ENCODE peak calls at places on chromosomes 13 and 19, in nine cellular contexts. J is fibroblast of lung; C is CD8-positive, alpha-beta T cell; M is lower leg skin; A is H1; X is endothelial cell of umbilical vein; Q is GM12878; Z is DND-41; O is suprapubic skin. S is an unnamed sample.

GRCh38 chr13:44967656-44968451 is 21.4 kb downstream of the NUFIP1 start:
- DNase-seq in J (peak), C (no peak), M (no peak), A (no peak), X (peak), Q (no peak), Z (no peak), O (no peak), S (no peak)

GRCh38 chr13:44399045-44399444 is 25.4 kb downstream of the SERP2 start:
- DNase-seq in J (no peak), C (no peak), M (no peak), A (no peak), X (no peak), Q (no peak), Z (no peak), O (no peak), S (no peak)

GRCh38 chr19:31705656-31706055 is 356.4 kb upstream of the TSHZ3 start:
- DNase-seq in J (no peak), C (no peak), M (no peak), A (no peak), X (no peak), Q (no peak), Z (no peak), O (peak), S (no peak)

GRCh38 chr13:44093607-44094583 is 214.2 kb downstream of the LACC1 start:
- DNase-seq in J (peak), C (no peak), M (no peak), A (no peak), X (peak), Q (no peak), Z (no peak), O (no peak), S (no peak)

GRCh38 chr13:110421696-110422395 is 114.8 kb downstream of the COL4A2 start:
- DNase-seq in J (peak), C (no peak), M (no peak), A (no peak), X (no peak), Q (no peak), Z (peak), O (no peak), S (no peak)

GRCh38 chr19:34364830-34365462 is at the start of gene GPI:
- DNase-seq in J (peak), C (peak), M (peak), A (peak), X (peak), Q (no peak), Z (peak), O (no peak), S (no peak)

GRCh38 chr19:8221161-8221560 is 12.0 kb downstream of the CERS4 start:
- DNase-seq in J (no peak), C (no peak), M (no peak), A (no peak), X (no peak), Q (no peak), Z (no peak), O (peak), S (no peak)

GRCh38 chr19:19054939-19055440 is 8.8 kb upstream of the SLC25A42 start:
- DNase-seq in J (no peak), C (no peak), M (no peak), A (no peak), X (no peak), Q (no peak), Z (no peak), O (no peak), S (no peak)

GRCh38 chr13:39913928-39914327 is 258.5 kb downstream of the COG6 start:
- DNase-seq in J (peak), C (no peak), M (peak), A (no peak), X (peak), Q (no peak), Z (no peak), O (no peak), S (peak)

GRCh38 chr13:43363156-43363918 is 340.0 kb downstream of the DNAJC15 start:
- DNase-seq in J (peak), C (no peak), M (no peak), A (no peak), X (peak), Q (no peak), Z (no peak), O (no peak), S (peak)

GRCh38 chr19:19594371-19594770 is 24.1 kb downstream of the PBX4 start:
- DNase-seq in J (no peak), C (no peak), M (no peak), A (no peak), X (no peak), Q (no peak), Z (no peak), O (no peak), S (no peak)

GRCh38 chr19:54364775-54365257 is at the start of gene LAIR1:
- DNase-seq in J (no peak), C (peak), M (no peak), A (no peak), X (no peak), Q (no peak), Z (peak), O (no peak), S (no peak)

GRCh38 chr13:26584713-26585112 is 27.2 kb downstream of the WASF3 start:
- DNase-seq in J (peak), C (no peak), M (no peak), A (no peak), X (peak), Q (no peak), Z (no peak), O (no peak), S (peak)

GRCh38 chr19:710767-711166 is 2.0 kb downstream of the PALM start:
- DNase-seq in J (no peak), C (no peak), M (no peak), A (no peak), X (no peak), Q (no peak), Z (no peak), O (no peak), S (no peak)

GRCh38 chr19:1487576-1488281 is 2.4 kb downstream of the PCSK4 start:
- DNase-seq in J (no peak), C (no peak), M (no peak), A (no peak), X (no peak), Q (no peak), Z (peak), O (peak), S (no peak)

GRCh38 chr19:17348700-17349099 is 11.3 kb downstream of the GTPBP3 start:
- DNase-seq in J (peak), C (no peak), M (no peak), A (peak), X (peak), Q (no peak), Z (no peak), O (no peak), S (no peak)

GRCh38 chr13:112899618-112900600 is 69.1 kb upstream of the MCF2L start:
- DNase-seq in J (no peak), C (no peak), M (no peak), A (no peak), X (no peak), Q (no peak), Z (no peak), O (peak), S (no peak)

GRCh38 chr19:13055213-13056051 is 47.2 kb downstream of the LYL1 start:
- DNase-seq in J (peak), C (no peak), M (peak), A (peak), X (peak), Q (no peak), Z (no peak), O (peak), S (peak)

GRCh38 chr13:37598572-37598971 is at the start of gene POSTN:
- DNase-seq in J (no peak), C (no peak), M (no peak), A (no peak), X (peak), Q (no peak), Z (no peak), O (no peak), S (no peak)

GRCh38 chr19:5968431-5969373 is 9.2 kb downstream of the RANBP3 start:
- DNase-seq in J (no peak), C (no peak), M (no peak), A (no peak), X (peak), Q (no peak), Z (no peak), O (no peak), S (no peak)

GRCh38 chr19:16066611-16067104 is 9.6 kb upstream of the TPM4 start:
- DNase-seq in J (peak), C (peak), M (no peak), A (no peak), X (peak), Q (no peak), Z (peak), O (no peak), S (no peak)

GRCh38 chr13:97695684-97696083 is 257.8 kb upstream of the IPO5 start:
- DNase-seq in J (no peak), C (no peak), M (no peak), A (no peak), X (no peak), Q (no peak), Z (no peak), O (no peak), S (no peak)

GRCh38 chr13:25906211-25906661 is 145.6 kb downstream of the SHISA2 start:
- DNase-seq in J (no peak), C (no peak), M (no peak), A (no peak), X (peak), Q (no peak), Z (peak), O (no peak), S (no peak)

GRCh38 chr19:18349524-18350128 is 9.2 kb downstream of the PGPEP1 start:
- DNase-seq in J (peak), C (no peak), M (no peak), A (peak), X (peak), Q (no peak), Z (peak), O (no peak), S (peak)

GRCh38 chr13:104586010-104586746 is 1520.0 kb upstream of the SLC10A2 start:
- DNase-seq in J (peak), C (no peak), M (no peak), A (no peak), X (peak), Q (no peak), Z (no peak), O (no peak), S (no peak)

GRCh38 chr19:10007811-10008211 is 2.5 kb downstream of the COL5A3 start:
- DNase-seq in J (peak), C (no peak), M (no peak), A (no peak), X (no peak), Q (no peak), Z (no peak), O (no peak), S (no peak)

GRCh38 chr13:81326913-81327312 is 986.0 kb upstream of the SPRY2 start:
- DNase-seq in J (no peak), C (no peak), M (no peak), A (no peak), X (no peak), Q (no peak), Z (no peak), O (no peak), S (no peak)

GRCh38 chr19:35166100-35167063 is 11.8 kb downstream of the FXYD5 start:
- DNase-seq in J (no peak), C (no peak), M (no peak), A (no peak), X (no peak), Q (no peak), Z (no peak), O (peak), S (no peak)

GRCh38 chr13:113734099-113734825 is 24.8 kb upstream of the TMEM255B start:
- DNase-seq in J (no peak), C (no peak), M (no peak), A (no peak), X (no peak), Q (no peak), Z (no peak), O (no peak), S (no peak)

GRCh38 chr13:21964686-21965085 is 293.8 kb downstream of the FGF9 start:
- DNase-seq in J (no peak), C (no peak), M (no peak), A (no peak), X (no peak), Q (no peak), Z (no peak), O (no peak), S (no peak)

GRCh38 chr13:24313449-24313848 is 4.1 kb downstream of the C1QTNF9 start:
- DNase-seq in J (peak), C (no peak), M (no peak), A (no peak), X (no peak), Q (no peak), Z (no peak), O (no peak), S (no peak)

GRCh38 chr19:57947088-57947418 is 453 bp downstream of the ZNF256 start:
- DNase-seq in J (no peak), C (peak), M (no peak), A (no peak), X (no peak), Q (no peak), Z (no peak), O (no peak), S (no peak)

GRCh38 chr19:54248016-54248601 is 5.5 kb upstream of the LILRA6 start:
- DNase-seq in J (no peak), C (no peak), M (peak), A (no peak), X (peak), Q (no peak), Z (no peak), O (peak), S (no peak)

GRCh38 chr19:14080887-14081796 is 4.4 kb downstream of the C19orf67 start:
- DNase-seq in J (peak), C (peak), M (peak), A (peak), X (peak), Q (peak), Z (peak), O (peak), S (peak)
- TF ChIP-seq CTCF in J (no peak), C (no peak), M (peak), A (no peak), X (no peak), Q (no peak), Z (no peak), O (no peak), S (no peak)

DNA sequence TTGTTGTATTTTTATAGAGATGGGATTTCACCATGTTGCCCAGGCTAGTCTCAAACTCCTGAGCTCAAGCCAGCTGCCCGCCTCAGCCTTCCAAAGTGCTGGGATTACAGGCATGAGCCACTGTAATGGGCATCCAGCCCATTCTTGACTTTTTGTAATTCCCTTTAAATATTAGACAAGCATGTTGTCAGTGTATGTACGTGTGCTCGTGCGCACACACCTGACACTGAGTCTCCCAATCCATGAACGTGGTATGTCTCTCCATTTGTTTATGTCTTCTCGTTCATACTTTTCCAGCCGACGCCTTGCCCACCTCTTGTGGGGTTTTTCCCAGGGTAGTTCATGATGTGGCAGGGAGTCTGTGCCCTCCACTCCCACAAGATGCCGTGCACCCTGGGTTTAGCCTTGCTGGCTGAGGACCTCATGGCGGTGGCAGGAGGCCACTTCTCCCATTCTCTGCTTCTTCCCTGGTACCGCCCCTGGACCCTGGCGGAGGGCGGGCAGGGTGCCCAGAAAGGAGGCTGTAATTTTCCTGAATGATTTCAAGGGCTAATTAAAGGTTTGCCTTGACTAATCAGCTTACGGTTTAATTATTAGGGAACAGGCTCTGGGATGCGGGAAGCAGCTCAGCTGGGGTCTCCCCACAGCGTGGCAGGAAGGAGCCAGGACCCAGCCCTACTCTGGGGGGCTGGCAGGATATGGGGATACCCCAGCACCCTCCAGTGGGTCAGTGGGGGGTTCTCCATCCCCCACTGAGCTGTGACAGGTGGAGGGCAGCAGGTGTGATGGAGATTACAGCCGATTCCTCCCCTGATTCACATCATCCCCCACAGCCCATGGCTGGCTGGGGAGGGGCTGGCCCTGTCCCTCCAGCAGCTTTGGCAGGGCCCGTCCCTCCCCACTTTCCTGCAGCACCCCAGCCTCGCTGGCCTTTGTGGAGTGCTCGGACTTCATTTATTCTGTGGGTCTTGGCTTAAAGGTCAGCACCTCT is 12.9 kb downstream of the PAK4 start:
- DNase-seq in J (no peak), C (no peak), M (no peak), A (no peak), X (no peak), Q (no peak), Z (no peak), O (no peak), S (no peak)
- H3K4me3 ChIP-seq in J (no peak), C (no peak), M (no peak), A (no peak), X (no peak), Q (no peak), Z (no peak), O (no peak), S (no peak)

GRCh38 chr19:47813995-47814328 is 7.8 kb upstream of the CRX start:
- DNase-seq in J (no peak), C (no peak), M (no peak), A (no peak), X (no peak), Q (no peak), Z (no peak), O (no peak), S (no peak)
- TF ChIP-seq CTCF in J (no peak), C (peak), M (no peak), A (no peak), X (no peak), Q (no peak), Z (no peak), O (no peak), S (no peak)

GRCh38 chr19:44278181-44278690 is 18.6 kb downstream of the ZNF233 start:
- DNase-seq in J (no peak), C (no peak), M (no peak), A (no peak), X (no peak), Q (no peak), Z (no peak), O (no peak), S (peak)
- H3K4me3 ChIP-seq in J (no peak), C (no peak), M (no peak), A (no peak), X (no peak), Q (no peak), Z (no peak), O (no peak), S (no peak)

DNA sequence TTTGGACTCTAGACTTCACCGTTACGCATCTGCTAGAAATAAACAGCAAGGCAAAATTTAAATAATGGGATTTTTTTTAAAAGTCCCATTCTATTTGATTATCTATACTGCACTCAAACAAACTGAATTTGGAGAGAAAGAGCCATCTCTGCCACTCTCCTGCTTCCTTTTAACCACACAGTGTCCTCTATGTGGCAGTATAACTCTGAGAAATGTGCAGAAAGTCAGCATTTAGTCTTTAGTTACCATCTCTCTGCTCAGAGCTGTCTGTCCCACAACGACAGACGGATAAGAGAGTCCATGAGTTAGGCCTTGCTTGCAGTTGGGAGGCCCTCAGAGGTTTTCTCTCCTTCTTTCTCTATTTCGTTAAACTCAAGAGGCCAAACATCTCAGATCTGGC is 21.2 kb downstream of the CCNA1 start:
- DNase-seq in J (no peak), C (no peak), M (no peak), A (no peak), X (peak), Q (no peak), Z (no peak), O (no peak), S (peak)
- TF ChIP-seq CTCF in J (peak), C (no peak), M (no peak), A (peak), X (peak), Q (peak), Z (peak), O (no peak), S (peak)

GRCh38 chr13:75445717-75446529 is 36.0 kb downstream of the TBC1D4 start:
- DNase-seq in J (peak), C (no peak), M (no peak), A (no peak), X (no peak), Q (no peak), Z (no peak), O (no peak), S (no peak)
- H3K4me3 ChIP-seq in J (peak), C (no peak), M (no peak), A (no peak), X (no peak), Q (no peak), Z (no peak), O (peak), S (no peak)

GRCh38 chr13:47291116-47291656 is 394.3 kb upstream of the HTR2A start:
- DNase-seq in J (no peak), C (no peak), M (no peak), A (no peak), X (no peak), Q (no peak), Z (no peak), O (no peak), S (no peak)

GRCh38 chr13:47289578-47289977 is 392.7 kb upstream of the HTR2A start:
- DNase-seq in J (no peak), C (no peak), M (no peak), A (no peak), X (no peak), Q (no peak), Z (no peak), O (no peak), S (no peak)

GRCh38 chr13:47298506-47298905 is 401.7 kb upstream of the HTR2A start:
- DNase-seq in J (peak), C (no peak), M (no peak), A (no peak), X (no peak), Q (no peak), Z (no peak), O (no peak), S (no peak)

GRCh38 chr13:47299316-47299715 is 402.5 kb upstream of the HTR2A start:
- DNase-seq in J (peak), C (no peak), M (no peak), A (no peak), X (no peak), Q (no peak), Z (no peak), O (no peak), S (no peak)

GRCh38 chr13:47294691-47295090 is 397.8 kb upstream of the HTR2A start:
- DNase-seq in J (no peak), C (no peak), M (no peak), A (no peak), X (no peak), Q (no peak), Z (no peak), O (no peak), S (no peak)
- TF ChIP-seq CTCF in J (no peak), C (no peak), M (no peak), A (no peak), X (no peak), Q (no peak), Z (no peak), O (no peak), S (no peak)

GRCh38 chr19:3192228-3192635 is 6.5 kb downstream of the NCLN start:
- DNase-seq in J (no peak), C (no peak), M (no peak), A (no peak), X (no peak), Q (no peak), Z (no peak), O (no peak), S (no peak)
- H3K4me3 ChIP-seq in J (no peak), C (no peak), M (no peak), A (no peak), X (no peak), Q (no peak), Z (no peak), O (no peak), S (no peak)

GRCh38 chr19:4369888-4370260 is 26.5 kb downstream of the MPND start:
- DNase-seq in J (no peak), C (peak), M (no peak), A (peak), X (peak), Q (no peak), Z (peak), O (no peak), S (no peak)
- TF ChIP-seq CTCF in J (peak), C (peak), M (no peak), A (peak), X (peak), Q (peak), Z (peak), O (no peak), S (peak)

DNA sequence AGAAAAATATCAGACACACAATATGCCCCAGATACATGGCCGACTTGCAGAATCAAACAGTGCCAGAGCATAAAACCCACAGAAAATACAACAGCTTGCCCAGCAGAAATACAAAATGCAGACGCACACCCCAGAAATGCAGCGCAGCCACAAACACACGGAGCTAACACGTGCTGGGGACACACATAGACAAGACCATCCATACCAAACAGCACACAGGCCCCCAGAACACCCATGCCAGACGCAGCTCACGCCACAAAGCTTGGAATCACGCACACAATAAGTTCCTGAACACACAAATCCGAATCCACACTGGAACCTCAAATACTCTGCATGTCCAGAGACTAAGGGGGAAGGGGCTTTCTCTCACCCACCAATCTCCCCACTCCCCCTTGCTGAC is 17.1 kb downstream of the CCDC97 start:
- DNase-seq in J (no peak), C (peak), M (no peak), A (no peak), X (no peak), Q (no peak), Z (no peak), O (no peak), S (no peak)
- H3K4me3 ChIP-seq in J (no peak), C (peak), M (no peak), A (peak), X (peak), Q (peak), Z (no peak), O (peak), S (no peak)

S was measured in AG09309.